ENCODE peak calls at places on chromosomes 4 and X, in four cellular contexts. One of them, this sample, is unnamed.

GRCh38 chr4:154049457-154050181 is 260.7 kb upstream of the SFRP2 start:
- DNase-seq in uterus: peak
- DNase-seq in upper lobe of right lung: no peak
- DNase-seq in ovary: no peak
- DNase-seq in this sample: no peak

GRCh38 chr4:31461425-31461824 is 741.3 kb downstream of the PCDH7 start:
- DNase-seq in uterus: no peak
- DNase-seq in upper lobe of right lung: no peak
- DNase-seq in ovary: no peak
- DNase-seq in this sample: no peak

GRCh38 chr4:145609494-145610427 is 9.4 kb upstream of the MMAA start:
- DNase-seq in uterus: peak
- DNase-seq in upper lobe of right lung: no peak
- DNase-seq in ovary: peak
- DNase-seq in this sample: peak

GRCh38 chr4:15585331-15585730 is 69.8 kb downstream of the FBXL5 start:
- DNase-seq in uterus: no peak
- DNase-seq in upper lobe of right lung: no peak
- DNase-seq in ovary: no peak
- DNase-seq in this sample: no peak

GRCh38 chr4:146334862-146335449 is 120.6 kb downstream of the REELD1 start:
- DNase-seq in uterus: no peak
- DNase-seq in upper lobe of right lung: no peak
- DNase-seq in ovary: no peak
- DNase-seq in this sample: no peak

GRCh38 chr4:139848043-139848442 is 182.4 kb downstream of the MGST2 start:
- DNase-seq in uterus: no peak
- DNase-seq in upper lobe of right lung: no peak
- DNase-seq in ovary: no peak
- DNase-seq in this sample: no peak

GRCh38 chr4:75056277-75056676 is 123.4 kb downstream of the PARM1 start:
- DNase-seq in uterus: no peak
- DNase-seq in upper lobe of right lung: no peak
- DNase-seq in ovary: no peak
- DNase-seq in this sample: no peak

GRCh38 chr4:71270901-71271300 is 67.9 kb upstream of the SLC4A4 start:
- DNase-seq in uterus: no peak
- DNase-seq in upper lobe of right lung: no peak
- DNase-seq in ovary: no peak
- DNase-seq in this sample: no peak

GRCh38 chr4:143390764-143391163 is 54.1 kb downstream of the GAB1 start:
- DNase-seq in uterus: no peak
- DNase-seq in upper lobe of right lung: no peak
- DNase-seq in ovary: no peak
- DNase-seq in this sample: no peak

GRCh38 chr4:159946983-159947645 is 844.2 kb downstream of the RAPGEF2 start:
- DNase-seq in uterus: no peak
- DNase-seq in upper lobe of right lung: no peak
- DNase-seq in ovary: no peak
- DNase-seq in this sample: no peak

GRCh38 chrX:68897118-68897517 is 68.3 kb downstream of the EFNB1 start:
- DNase-seq in uterus: no peak
- DNase-seq in upper lobe of right lung: no peak
- DNase-seq in ovary: no peak
- DNase-seq in this sample: no peak

GRCh38 chr4:67922697-67923096 is 38.9 kb upstream of the TMPRSS11D start:
- DNase-seq in uterus: no peak
- DNase-seq in upper lobe of right lung: no peak
- DNase-seq in ovary: no peak
- DNase-seq in this sample: no peak

GRCh38 chr4:74793757-74794340 is 474 bp downstream of the BTC start:
- DNase-seq in uterus: peak
- DNase-seq in upper lobe of right lung: peak
- DNase-seq in ovary: peak
- DNase-seq in this sample: peak

GRCh38 chrX:17456526-17456925 is 81.5 kb downstream of the NHS start:
- DNase-seq in uterus: no peak
- DNase-seq in upper lobe of right lung: no peak
- DNase-seq in ovary: no peak
- DNase-seq in this sample: no peak

GRCh38 chrX:7372843-7373525 is 225.0 kb upstream of the PUDP start:
- DNase-seq in uterus: no peak
- DNase-seq in upper lobe of right lung: no peak
- DNase-seq in ovary: no peak
- DNase-seq in this sample: no peak

GRCh38 chr4:17587094-17587822 is 10.3 kb downstream of the LAP3 start:
- DNase-seq in uterus: no peak
- DNase-seq in upper lobe of right lung: no peak
- DNase-seq in ovary: no peak
- DNase-seq in this sample: no peak

GRCh38 chrX:86066998-86067397 is 19.6 kb upstream of the CHM start:
- DNase-seq in uterus: no peak
- DNase-seq in upper lobe of right lung: no peak
- DNase-seq in ovary: no peak
- DNase-seq in this sample: no peak

GRCh38 chrX:110383414-110383813 is 24.8 kb downstream of the RTL9 start:
- DNase-seq in uterus: no peak
- DNase-seq in upper lobe of right lung: no peak
- DNase-seq in ovary: no peak
- DNase-seq in this sample: no peak

GRCh38 chr4:25970241-25970675 is 56.2 kb downstream of the SMIM20 start:
- DNase-seq in uterus: no peak
- DNase-seq in upper lobe of right lung: peak
- DNase-seq in ovary: no peak
- DNase-seq in this sample: no peak

GRCh38 chrX:110755061-110755460 is 40.6 kb downstream of the CHRDL1 start:
- DNase-seq in uterus: no peak
- DNase-seq in upper lobe of right lung: no peak
- DNase-seq in ovary: no peak
- DNase-seq in this sample: no peak

GRCh38 chr4:24583451-24584174 is 741 bp downstream of the DHX15 start:
- DNase-seq in uterus: peak
- DNase-seq in upper lobe of right lung: peak
- DNase-seq in ovary: peak
- DNase-seq in this sample: peak

GRCh38 chr4:24588216-24588954 is 4.0 kb upstream of the DHX15 start:
- DNase-seq in uterus: no peak
- DNase-seq in upper lobe of right lung: no peak
- DNase-seq in ovary: no peak
- DNase-seq in this sample: no peak

GRCh38 chr4:24582235-24582863 is 2.0 kb downstream of the DHX15 start:
- DNase-seq in uterus: no peak
- DNase-seq in upper lobe of right lung: no peak
- DNase-seq in ovary: no peak
- DNase-seq in this sample: no peak

GRCh38 chr4:24589448-24589847 is 5.1 kb upstream of the DHX15 start:
- DNase-seq in uterus: no peak
- DNase-seq in upper lobe of right lung: no peak
- DNase-seq in ovary: no peak
- DNase-seq in this sample: no peak

GRCh38 chr4:24584175-24584850 is at the start of gene DHX15:
- DNase-seq in uterus: peak
- DNase-seq in upper lobe of right lung: peak
- DNase-seq in ovary: peak
- DNase-seq in this sample: peak
- TF ChIP-seq CTCF in uterus: no peak
- TF ChIP-seq CTCF in upper lobe of right lung: no peak
- TF ChIP-seq CTCF in ovary: no peak
- TF ChIP-seq CTCF in this sample: no peak

GRCh38 chr4:187378441-187378840 is 617.1 kb upstream of the ZFP42 start:
- DNase-seq in uterus: no peak
- DNase-seq in upper lobe of right lung: no peak
- DNase-seq in ovary: no peak
- DNase-seq in this sample: no peak

GRCh38 chr4:187383181-187383580 is 612.4 kb upstream of the ZFP42 start:
- DNase-seq in uterus: no peak
- DNase-seq in upper lobe of right lung: no peak
- DNase-seq in ovary: no peak
- DNase-seq in this sample: no peak

DNA sequence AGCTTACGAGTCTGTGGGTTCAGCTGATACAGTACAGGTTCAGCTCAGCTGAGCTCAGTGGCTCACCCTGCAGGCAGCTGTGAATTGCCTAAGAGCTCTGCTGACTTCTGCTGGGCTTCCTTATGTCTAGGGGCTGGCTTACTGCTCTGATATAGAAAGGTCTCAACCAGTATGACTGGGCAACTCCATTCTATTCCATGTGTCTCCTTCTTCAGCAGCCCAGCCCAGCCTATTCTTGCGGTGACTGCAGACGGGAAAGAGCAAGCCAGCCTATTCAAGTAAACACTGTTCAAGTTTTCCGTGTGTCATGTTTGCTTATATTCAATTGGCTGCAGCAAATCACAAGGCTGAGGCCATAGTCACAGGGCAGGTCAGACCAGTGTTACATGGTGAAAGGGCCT is 615.4 kb upstream of the ZFP42 start:
- DNase-seq in uterus: no peak
- DNase-seq in upper lobe of right lung: peak
- DNase-seq in ovary: no peak
- DNase-seq in this sample: peak
- TF ChIP-seq CTCF in uterus: no peak
- TF ChIP-seq CTCF in upper lobe of right lung: peak
- TF ChIP-seq CTCF in ovary: no peak
- TF ChIP-seq CTCF in this sample: peak

GRCh38 chr4:156328882-156329281 is 375.2 kb upstream of the CTSO start:
- DNase-seq in uterus: no peak
- DNase-seq in upper lobe of right lung: no peak
- DNase-seq in ovary: no peak
- DNase-seq in this sample: no peak
- TF ChIP-seq CTCF in uterus: no peak
- TF ChIP-seq CTCF in upper lobe of right lung: no peak
- TF ChIP-seq CTCF in ovary: no peak
- TF ChIP-seq CTCF in this sample: no peak

DNA sequence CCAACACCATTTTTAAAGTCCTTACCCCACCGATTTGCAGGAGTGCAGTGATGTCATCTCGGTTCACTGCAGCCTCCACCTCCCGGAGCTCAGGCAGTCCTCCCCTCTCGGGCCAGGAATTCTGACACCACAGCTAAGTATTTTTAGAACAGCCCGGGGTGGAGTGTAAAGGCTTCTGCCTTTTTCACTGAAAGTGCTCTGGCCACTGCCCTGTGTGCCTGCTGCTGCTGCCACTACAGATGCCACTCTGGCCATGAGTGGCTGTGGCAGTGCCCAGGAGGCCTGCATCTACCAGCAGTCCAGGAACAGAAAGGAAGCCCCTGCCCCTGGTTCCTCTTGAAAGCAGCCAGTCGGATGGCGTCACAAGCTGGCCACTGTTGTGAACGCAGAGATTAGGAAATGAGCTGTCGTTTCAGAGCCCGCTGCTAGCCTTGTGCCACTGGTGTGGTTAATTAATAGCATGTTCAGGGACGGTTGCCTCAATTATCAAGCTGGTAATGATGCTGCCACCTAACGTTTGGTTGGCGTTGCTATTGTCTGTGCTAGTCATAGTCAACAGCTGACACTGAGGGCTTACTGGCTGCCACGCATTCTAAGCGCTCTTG is 23.6 kb upstream of the TBC1D14 start:
- DNase-seq in uterus: peak
- DNase-seq in upper lobe of right lung: peak
- DNase-seq in ovary: no peak
- DNase-seq in this sample: peak
- TF ChIP-seq CTCF in uterus: peak
- TF ChIP-seq CTCF in upper lobe of right lung: peak
- TF ChIP-seq CTCF in ovary: peak
- TF ChIP-seq CTCF in this sample: no peak

GRCh38 chr4:121823505-121824170 is at the start of gene CCNA2:
- DNase-seq in uterus: peak
- DNase-seq in upper lobe of right lung: peak
- DNase-seq in ovary: peak
- DNase-seq in this sample: peak
- TF ChIP-seq CTCF in uterus: peak
- TF ChIP-seq CTCF in upper lobe of right lung: no peak
- TF ChIP-seq CTCF in ovary: no peak
- TF ChIP-seq CTCF in this sample: no peak

GRCh38 chr4:130025701-130026100 is 929.7 kb downstream of the C4orf33 start:
- DNase-seq in uterus: no peak
- DNase-seq in upper lobe of right lung: no peak
- DNase-seq in ovary: no peak
- DNase-seq in this sample: no peak
- TF ChIP-seq CTCF in uterus: no peak
- TF ChIP-seq CTCF in upper lobe of right lung: no peak
- TF ChIP-seq CTCF in ovary: no peak
- TF ChIP-seq CTCF in this sample: no peak

DNA sequence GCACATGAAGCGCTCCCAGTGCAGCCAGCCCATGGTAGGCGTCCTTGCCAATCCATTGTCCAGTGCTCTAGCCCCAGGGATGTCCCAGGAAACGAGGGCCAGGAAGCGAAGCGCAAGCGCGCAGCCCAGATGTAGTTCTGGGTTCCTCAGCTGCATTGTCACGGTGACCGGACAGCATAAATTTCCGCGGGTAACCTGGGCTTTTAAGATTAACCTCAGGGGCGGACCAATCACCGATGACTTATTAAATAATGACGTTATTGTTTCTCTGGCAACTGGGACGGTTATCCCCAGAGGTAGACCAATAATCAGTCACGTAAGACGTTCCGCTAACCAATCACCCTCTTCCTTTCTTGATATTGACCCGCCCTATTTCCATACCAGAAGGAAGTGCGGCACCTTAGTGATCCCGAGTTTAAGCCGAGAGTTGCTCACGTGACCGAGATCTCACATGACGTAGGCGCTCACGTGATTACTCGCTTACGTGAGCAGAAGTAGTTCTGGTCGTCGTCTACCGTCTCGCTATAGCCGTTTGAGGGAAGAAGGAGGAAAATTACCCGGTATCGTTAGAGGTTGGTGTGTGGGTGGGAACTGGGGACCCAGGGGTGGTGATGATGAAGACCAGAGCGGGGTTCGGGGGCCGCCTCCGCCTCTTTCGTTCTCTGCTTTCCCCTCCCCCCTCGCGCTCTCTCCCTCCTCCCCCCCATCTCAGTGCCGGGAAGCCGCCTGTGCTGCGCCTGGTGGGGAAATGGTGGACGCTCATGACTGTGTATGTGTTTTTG is at the start of the genes GLA and HNRNPH2:
- DNase-seq in uterus: peak
- DNase-seq in upper lobe of right lung: peak
- DNase-seq in ovary: peak
- DNase-seq in this sample: peak
- TF ChIP-seq CTCF in uterus: no peak
- TF ChIP-seq CTCF in upper lobe of right lung: no peak
- TF ChIP-seq CTCF in ovary: peak
- TF ChIP-seq CTCF in this sample: no peak

GRCh38 chrX:74536142-74537010 is 78.0 kb downstream of the RLIM start:
- DNase-seq in uterus: peak
- DNase-seq in upper lobe of right lung: peak
- DNase-seq in ovary: peak
- DNase-seq in this sample: peak
- TF ChIP-seq CTCF in uterus: no peak
- TF ChIP-seq CTCF in upper lobe of right lung: peak
- TF ChIP-seq CTCF in ovary: peak
- TF ChIP-seq CTCF in this sample: peak

GRCh38 chr4:76716020-76716419 is 181.9 kb downstream of the SOWAHB start:
- DNase-seq in uterus: no peak
- DNase-seq in upper lobe of right lung: no peak
- DNase-seq in ovary: no peak
- DNase-seq in this sample: no peak
- TF ChIP-seq CTCF in uterus: no peak
- TF ChIP-seq CTCF in upper lobe of right lung: no peak
- TF ChIP-seq CTCF in ovary: no peak
- TF ChIP-seq CTCF in this sample: no peak